ENCODE peak calls at places on chromosomes 13 and 19, in eight cellular contexts. W is neural progenitor cell, Z is heart right ventricle, S is psoas muscle, F is ovary, C is fibroblast of the aortic adventitia, U is AG10803, E is testis. Q is an unnamed sample.

GRCh38 chr19:16073988-16074387 is 2.3 kb upstream of the TPM4 start:
- DNase-seq in C (peak; percentile 60), Z (no peak), S (no peak), U (no peak), E (no peak), W (no peak), F (no peak), Q (no peak)

GRCh38 chr13:69820180-69820579 is 287.4 kb upstream of the ATXN8OS start:
- DNase-seq in U (no peak), S (no peak), W (no peak), C (no peak), E (no peak), F (no peak), Z (no peak), Q (no peak)

GRCh38 chr13:28533049-28533436 is 38.1 kb upstream of the FLT1 start:
- DNase-seq in F (no peak), W (no peak), E (no peak), C (no peak), S (no peak), U (no peak), Z (no peak), Q (no peak)

GRCh38 chr19:17975032-17975431 is 8.1 kb downstream of the KCNN1 start:
- DNase-seq in Z (no peak), S (no peak), F (no peak), U (no peak), C (no peak), W (no peak), E (no peak), Q (no peak)

GRCh38 chr19:28012361-28012760 is 1200.6 kb downstream of the UQCRFS1 start:
- DNase-seq in U (no peak), S (no peak), F (no peak), Z (no peak), E (no peak), C (no peak), W (peak; percentile 53), Q (no peak)

GRCh38 chr19:44643605-44644390 is at the start of gene PVR:
- DNase-seq in E (peak; percentile 85), W (peak; percentile 78), F (peak; percentile 71), U (peak; percentile 68), S (peak; percentile 80), Z (peak; percentile 81), C (peak; percentile 60), Q (peak; percentile 82)

GRCh38 chr19:17703823-17704463 is 15.3 kb upstream of the MAP1S start:
- DNase-seq in Z (peak; percentile 55), F (no peak), C (peak; percentile 45), U (peak; percentile 35), W (peak; percentile 77), S (peak; percentile 55), E (peak; percentile 71), Q (peak; percentile 85)

GRCh38 chr13:112172017-112172416 is 105.1 kb downstream of the SOX1 start:
- DNase-seq in U (no peak), E (no peak), S (no peak), C (no peak), F (no peak), Z (no peak), W (no peak), Q (no peak)

GRCh38 chr19:53272044-53272443 is 4.5 kb upstream of the VN1R4 start:
- DNase-seq in W (no peak), E (no peak), U (no peak), Z (no peak), F (no peak), S (no peak), C (no peak), Q (no peak)

GRCh38 chr19:32816555-32817099 is 52.9 kb downstream of the SLC7A9 start:
- DNase-seq in S (no peak), F (no peak), C (no peak), U (no peak), W (no peak), Z (no peak), E (no peak), Q (no peak)

GRCh38 chr13:110957181-110957884 is 42.5 kb upstream of the ANKRD10 start:
- DNase-seq in Z (no peak), C (no peak), F (no peak), S (no peak), U (no peak), E (no peak), W (no peak), Q (no peak)

GRCh38 chr13:50914848-50915247 is 5.3 kb downstream of the RNASEH2B start:
- DNase-seq in Z (no peak), E (no peak), S (no peak), U (peak; percentile 35), F (no peak), C (no peak), W (no peak), Q (no peak)

GRCh38 chr19:751501-752341 is 809 bp downstream of the MISP start:
- DNase-seq in S (peak; percentile 47), W (no peak), E (no peak), C (peak; percentile 81), F (no peak), U (peak; percentile 81), Z (no peak), Q (no peak)

GRCh38 chr19:46924874-46925547 is 64.2 kb downstream of the ARHGAP35 start:
- DNase-seq in W (no peak), C (peak; percentile 54), E (no peak), F (no peak), U (peak; percentile 35), Z (no peak), S (no peak), Q (peak; percentile 52)

GRCh38 chr19:35011737-35012682 is 11.9 kb downstream of the GRAMD1A start:
- DNase-seq in Z (no peak), E (no peak), F (no peak), C (no peak), S (no peak), U (no peak), W (no peak), Q (no peak)

GRCh38 chr13:66624302-66624701 is 605.8 kb downstream of the PCDH9 start:
- DNase-seq in C (no peak), Z (no peak), F (no peak), S (no peak), W (no peak), U (no peak), E (no peak), Q (no peak)

GRCh38 chr13:96091164-96091931 is 1.4 kb downstream of the HS6ST3 start:
- DNase-seq in E (peak; percentile 23), U (no peak), F (no peak), C (peak; percentile 25), W (peak; percentile 59), Z (peak; percentile 23), S (peak; percentile 13), Q (peak; percentile 25)

GRCh38 chr13:26914624-26915023 is 154.0 kb upstream of the GPR12 start:
- DNase-seq in Z (no peak), C (no peak), S (no peak), U (peak; percentile 2), F (no peak), E (no peak), W (no peak), Q (no peak)

GRCh38 chr13:79481685-79482052 is 714 bp downstream of the NDFIP2 start:
- DNase-seq in Z (no peak), W (no peak), C (no peak), F (no peak), E (no peak), S (no peak), U (no peak), Q (peak; percentile 26)

GRCh38 chr13:41706189-41706588 is 248.8 kb downstream of the RGCC start:
- DNase-seq in Z (no peak), E (no peak), W (no peak), F (no peak), S (no peak), C (no peak), U (peak; percentile 27), Q (no peak)

GRCh38 chr19:29873801-29874575 is 62.2 kb downstream of the CCNE1 start:
- DNase-seq in E (no peak), S (no peak), W (no peak), F (no peak), C (no peak), U (no peak), Z (no peak), Q (no peak)
- TF ChIP-seq CTCF in E (no peak), S (no peak), W (peak; percentile 2), F (no peak), C (peak; percentile 16), U (no peak), Z (no peak), Q (no peak)

GRCh38 chr19:12346896-12347295 is 13.5 kb upstream of the ZNF563 start:
- DNase-seq in U (no peak), C (no peak), S (no peak), E (no peak), W (no peak), Z (no peak), F (no peak), Q (no peak)
- TF ChIP-seq CTCF in U (no peak), C (no peak), S (no peak), E (no peak), W (no peak), Z (no peak), F (no peak), Q (no peak)

DNA sequence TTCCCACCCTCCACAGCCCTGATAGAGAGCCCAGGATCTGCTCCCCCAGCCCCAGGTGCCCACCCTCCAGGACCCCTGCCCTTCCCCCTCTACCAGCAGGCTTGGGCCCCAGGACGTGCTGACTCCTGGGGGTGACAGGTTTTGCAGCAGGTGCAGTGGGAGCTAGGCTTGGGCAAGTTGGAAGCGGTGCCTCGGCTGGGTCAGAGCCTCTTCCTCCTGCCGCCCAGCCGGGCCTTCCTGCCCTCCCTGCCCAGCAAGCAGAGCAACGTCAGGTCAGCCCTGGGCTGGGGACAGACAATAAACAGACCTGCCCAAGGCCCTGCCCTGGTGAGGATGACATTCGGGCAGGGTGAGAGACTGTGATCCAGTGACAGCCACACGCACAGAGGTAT is 9.2 kb upstream of the NCCRP1 start:
- DNase-seq in U (no peak), S (no peak), C (no peak), Z (no peak), E (no peak), W (no peak), F (no peak), Q (no peak)
- TF ChIP-seq CTCF in U (no peak), S (no peak), C (no peak), Z (no peak), E (no peak), W (no peak), F (no peak), Q (no peak)

GRCh38 chr13:21673592-21674270 is 2.9 kb downstream of the FGF9 start:
- DNase-seq in C (peak; percentile 14), F (no peak), E (peak; percentile 62), S (peak; percentile 52), U (no peak), W (peak; percentile 87), Z (peak; percentile 40), Q (peak; percentile 76)
- TF ChIP-seq CTCF in C (peak; percentile 9), F (no peak), E (no peak), S (peak; percentile 18), U (no peak), W (peak; percentile 30), Z (no peak), Q (no peak)

GRCh38 chr13:60260440-60260839 is 96.7 kb upstream of the DIAPH3 start:
- DNase-seq in F (no peak), C (no peak), Z (no peak), E (no peak), U (no peak), W (peak; percentile 26), S (no peak), Q (no peak)
- TF ChIP-seq CTCF in F (no peak), C (peak; percentile 10), Z (no peak), E (no peak), U (no peak), W (peak; percentile 30), S (no peak), Q (no peak)